ENCODE peak calls at places on chromosome 16, in four cellular contexts. J is memory B cell, G is activated gamma-delta T cell treated with Interleukin-2 at 50 U/mL for 16 hours, S is ACHN. M is an unnamed sample.

GRCh38 chr16:67208525-67208896 is 9.6 kb downstream of the ELMO3 start:
- DNase-seq in G (no peak), J (no peak), S (no peak), M (no peak)

GRCh38 chr16:68091604-68092261 is 6.6 kb downstream of the NFATC3 start:
- DNase-seq in G (no peak), S (peak; percentile 45), J (no peak), M (no peak)

GRCh38 chr16:82481455-82481854 is 145.3 kb upstream of the CDH13 start:
- DNase-seq in G (no peak), J (no peak), S (no peak), M (no peak)

GRCh38 chr16:920722-921121 is 50.1 kb downstream of the LMF1 start:
- DNase-seq in J (no peak), S (no peak), G (no peak), M (no peak)

GRCh38 chr16:22073350-22073749 is 19.0 kb upstream of the VWA3A start:
- DNase-seq in S (no peak), G (no peak), J (no peak), M (no peak)

GRCh38 chr16:50771366-50771765 is 29.5 kb downstream of the CYLD start:
- DNase-seq in G (no peak), S (no peak), J (no peak), M (peak; percentile 46)

GRCh38 chr16:28898266-28898665 is 20.0 kb downstream of the ATP2A1 start:
- DNase-seq in G (no peak), J (no peak), S (no peak), M (no peak)

GRCh38 chr16:53766304-53767016 is 62.5 kb downstream of the FTO start:
- DNase-seq in J (no peak), G (no peak), S (no peak), M (peak; percentile 23)

GRCh38 chr16:58670177-58670576 is 14.4 kb downstream of the SLC38A7 start:
- DNase-seq in J (no peak), S (no peak), G (no peak), M (no peak)

GRCh38 chr16:81190667-81191066 is 47.8 kb upstream of the BCO1 start:
- DNase-seq in G (no peak), J (no peak), S (peak; percentile 31), M (no peak)

GRCh38 chr16:67459858-67460144 is 21.2 kb downstream of the ATP6V0D1 start:
- DNase-seq in S (no peak), J (no peak), G (no peak), M (no peak)

GRCh38 chr16:27481282-27481934 is 68.3 kb downstream of the GTF3C1 start:
- DNase-seq in S (no peak), J (no peak), G (no peak), M (no peak)

GRCh38 chr16:50591800-50592771 is 43.9 kb downstream of the NKD1 start:
- DNase-seq in G (no peak), J (no peak), S (no peak), M (no peak)

GRCh38 chr16:80147021-80147680 is 393.6 kb upstream of the DYNLRB2 start:
- DNase-seq in G (no peak), S (no peak), J (no peak), M (no peak)

GRCh38 chr16:83402969-83403368 is 404.8 kb upstream of the HSBP1 start:
- DNase-seq in G (no peak), J (no peak), S (no peak), M (no peak)

GRCh38 chr16:2008631-2009301 is 855 bp downstream of the ZNF598 start:
- DNase-seq in S (no peak), G (no peak), J (no peak), M (no peak)

GRCh38 chr16:30346286-30346685 is 8.8 kb downstream of the CD2BP2 start:
- DNase-seq in J (no peak), S (no peak), G (no peak), M (no peak)

GRCh38 chr16:29318037-29318436 is 88.5 kb downstream of the NPIPB11 start:
- DNase-seq in S (no peak), J (no peak), G (no peak), M (no peak)

GRCh38 chr16:17101646-17102045 is 369.1 kb downstream of the XYLT1 start:
- DNase-seq in J (no peak), S (no peak), G (no peak), M (no peak)

GRCh38 chr16:63067141-63067540 is 1030.9 kb upstream of the CDH8 start:
- DNase-seq in J (no peak), G (no peak), S (no peak), M (no peak)

GRCh38 chr16:71383054-71383773 is 24.7 kb downstream of the CALB2 start:
- DNase-seq in J (no peak), G (no peak), S (no peak), M (no peak)

GRCh38 chr16:31704138-31704537 is 169.5 kb upstream of the ZNF267 start:
- DNase-seq in S (no peak), J (no peak), G (no peak), M (no peak)

GRCh38 chr16:88057656-88058055 is 106.4 kb downstream of the BANP start:
- DNase-seq in S (no peak), G (no peak), J (no peak), M (no peak)

GRCh38 chr16:69511641-69512040 is 54.1 kb upstream of the NFAT5 start:
- DNase-seq in G (no peak), S (no peak), J (no peak), M (no peak)

GRCh38 chr16:81808933-81809480 is 29.9 kb downstream of the PLCG2 start:
- DNase-seq in G (peak; percentile 23), S (no peak), J (peak; percentile 78), M (no peak)

GRCh38 chr16:69848635-69849545 is 86.8 kb downstream of the WWP2 start:
- DNase-seq in J (no peak), S (peak; percentile 22), G (no peak), M (peak; percentile 68)